ENCODE peak calls at places on chromosomes 1 and 21, in four cellular contexts. A, X, G and I are unnamed samples.

GRCh38 chr1:56799605-56800398 is 19.4 kb downstream of the FYB2 start:
- DNase-seq in A (no peak), X (no peak), G (no peak), I (no peak)

GRCh38 chr1:24828887-24829192 is 83.6 kb downstream of the CLIC4 start:
- DNase-seq in A (no peak), X (no peak), G (no peak), I (no peak)

GRCh38 chr1:199522936-199523335 is 504.6 kb upstream of the NR5A2 start:
- DNase-seq in A (no peak), X (no peak), G (no peak), I (no peak)

GRCh38 chr1:78048446-78048845 is 2.7 kb downstream of the GIPC2 start:
- DNase-seq in A (no peak), X (no peak), G (no peak), I (no peak)

GRCh38 chr1:55081188-55081904 is 42.0 kb downstream of the PCSK9 start:
- DNase-seq in A (no peak), X (no peak), G (no peak), I (no peak)

GRCh38 chr1:163048970-163049680 is 20.0 kb upstream of the RGS4 start:
- DNase-seq in A (no peak), X (no peak), G (no peak), I (no peak)

GRCh38 chr1:222054416-222054815 is 312.5 kb upstream of the DUSP10 start:
- DNase-seq in A (peak), X (no peak), G (no peak), I (no peak)

GRCh38 chr1:29686012-29686930 is 449.9 kb downstream of the PTPRU start:
- DNase-seq in A (no peak), X (no peak), G (no peak), I (no peak)

GRCh38 chr1:241356187-241356518 is 852 bp downstream of the RGS7 start:
- DNase-seq in A (no peak), X (no peak), G (no peak), I (no peak)

DNA sequence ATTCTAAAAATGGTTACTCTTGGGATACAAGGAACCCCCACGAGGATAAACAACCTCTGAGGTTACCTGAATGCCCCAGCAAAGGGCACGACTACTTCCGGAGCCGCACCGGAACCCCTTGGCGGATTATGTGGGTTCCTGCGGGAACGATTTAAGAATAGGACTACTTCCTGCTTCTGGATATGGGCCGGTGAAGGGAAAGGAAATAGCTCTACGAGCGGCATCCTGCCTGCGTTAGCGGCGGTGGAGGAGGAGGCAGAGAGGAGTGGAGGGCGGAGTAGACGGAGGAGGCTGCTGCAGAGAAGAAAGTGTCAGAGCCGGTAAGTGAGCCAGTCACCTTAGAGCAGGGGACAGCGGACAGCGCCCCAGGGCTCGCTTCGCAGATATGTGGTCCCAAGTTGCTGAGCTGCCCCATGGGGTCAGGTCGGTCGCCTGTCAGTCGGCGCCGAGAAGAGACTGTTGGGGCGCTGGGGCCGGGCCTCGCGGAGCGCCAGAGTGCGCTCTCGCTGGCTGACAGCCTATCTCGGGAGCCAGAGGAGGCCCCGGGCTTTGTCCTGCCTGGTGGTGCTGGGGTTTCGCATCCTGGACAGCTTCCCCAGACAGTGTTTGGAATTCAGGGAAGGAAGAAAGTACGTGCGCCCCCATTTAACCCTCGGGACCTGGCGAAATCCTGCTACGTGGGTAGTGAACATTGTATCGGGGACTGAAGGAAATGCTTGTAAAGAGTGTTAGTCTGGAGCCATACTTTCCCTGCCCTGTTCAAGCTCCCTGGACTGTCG is at the start of gene KLHL20:
- DNase-seq in A (peak), X (peak), G (peak), I (peak)
- TF ChIP-seq SPI1 in A (peak), X (no peak), G (no peak), I (no peak)

GRCh38 chr1:226688056-226688748 is 50.9 kb downstream of the ITPKB start:
- DNase-seq in A (no peak), X (no peak), G (no peak), I (no peak)
- TF ChIP-seq SPI1 in A (no peak), X (no peak), G (no peak), I (no peak)

DNA sequence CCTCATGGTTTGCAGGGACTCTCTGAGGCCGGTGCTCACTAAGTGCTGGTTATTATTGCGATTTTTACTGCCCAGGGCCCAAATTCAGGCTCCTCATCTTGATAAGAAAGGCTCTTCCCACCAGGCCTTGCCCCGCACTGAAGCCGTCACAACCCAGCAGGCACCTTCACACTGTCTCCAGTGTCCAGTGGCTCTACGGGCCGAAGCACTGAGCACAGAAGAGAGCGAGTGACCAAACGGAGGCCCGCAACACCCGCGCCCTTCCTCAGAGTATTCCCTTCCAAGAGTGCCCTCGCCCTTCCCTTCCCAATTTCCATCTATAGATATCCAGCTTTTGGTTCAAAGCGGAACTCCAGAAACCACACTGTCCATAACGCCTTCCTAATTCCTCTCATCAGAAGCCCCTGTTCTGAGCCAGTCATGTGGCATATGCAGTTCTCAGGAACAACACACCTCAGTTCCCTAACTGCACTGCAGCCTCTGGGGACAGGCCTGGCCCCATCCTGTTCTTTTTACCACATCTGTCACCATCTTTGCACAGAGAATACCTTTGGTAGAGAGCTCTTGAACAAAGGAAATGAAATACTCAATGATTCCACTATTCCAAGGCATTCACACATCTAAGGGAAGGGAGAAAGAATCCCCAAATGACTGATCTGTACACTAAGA is 15.1 kb downstream of the FALEC start:
- DNase-seq in A (no peak), X (no peak), G (no peak), I (no peak)
- TF ChIP-seq SPI1 in A (no peak), X (no peak), G (no peak), I (no peak)

DNA sequence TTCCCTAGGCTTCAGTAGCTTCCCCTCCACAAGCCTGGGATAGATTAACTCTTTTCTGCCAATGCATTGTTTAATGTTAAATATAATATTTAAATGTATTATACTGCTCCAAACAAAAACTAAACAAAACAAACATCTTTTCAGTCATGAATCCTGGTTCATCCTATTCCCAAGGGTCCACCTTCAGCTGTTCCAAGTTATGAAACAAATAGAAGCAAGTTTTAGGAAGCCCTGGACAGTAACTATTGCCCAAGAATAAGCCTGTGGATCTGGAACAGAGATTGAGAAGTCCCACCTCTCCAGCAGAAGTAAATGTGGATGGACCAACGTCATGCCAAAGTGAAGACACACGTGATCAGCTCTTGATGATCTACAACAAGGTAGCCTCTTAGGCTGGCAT is 408.1 kb downstream of the SETD4 start:
- DNase-seq in A (no peak), X (no peak), G (no peak), I (no peak)
- TF ChIP-seq SPI1 in A (no peak), X (no peak), G (no peak), I (no peak)

GRCh38 chr21:42002421-42002958 is 7.7 kb downstream of the ZBTB21 start:
- DNase-seq in A (no peak), X (no peak), G (peak), I (no peak)
- TF ChIP-seq SPI1 in A (no peak), X (no peak), G (no peak), I (no peak)

GRCh38 chr1:95133687-95134086 is 16.5 kb downstream of the TLCD4 start:
- DNase-seq in A (no peak), X (no peak), G (no peak), I (no peak)
- TF ChIP-seq SPI1 in A (no peak), X (no peak), G (no peak), I (no peak)

GRCh38 chr1:68178821-68179490 is 53.4 kb downstream of the WLS start:
- DNase-seq in A (no peak), X (no peak), G (peak), I (no peak)
- TF ChIP-seq SPI1 in A (no peak), X (no peak), G (no peak), I (no peak)

DNA sequence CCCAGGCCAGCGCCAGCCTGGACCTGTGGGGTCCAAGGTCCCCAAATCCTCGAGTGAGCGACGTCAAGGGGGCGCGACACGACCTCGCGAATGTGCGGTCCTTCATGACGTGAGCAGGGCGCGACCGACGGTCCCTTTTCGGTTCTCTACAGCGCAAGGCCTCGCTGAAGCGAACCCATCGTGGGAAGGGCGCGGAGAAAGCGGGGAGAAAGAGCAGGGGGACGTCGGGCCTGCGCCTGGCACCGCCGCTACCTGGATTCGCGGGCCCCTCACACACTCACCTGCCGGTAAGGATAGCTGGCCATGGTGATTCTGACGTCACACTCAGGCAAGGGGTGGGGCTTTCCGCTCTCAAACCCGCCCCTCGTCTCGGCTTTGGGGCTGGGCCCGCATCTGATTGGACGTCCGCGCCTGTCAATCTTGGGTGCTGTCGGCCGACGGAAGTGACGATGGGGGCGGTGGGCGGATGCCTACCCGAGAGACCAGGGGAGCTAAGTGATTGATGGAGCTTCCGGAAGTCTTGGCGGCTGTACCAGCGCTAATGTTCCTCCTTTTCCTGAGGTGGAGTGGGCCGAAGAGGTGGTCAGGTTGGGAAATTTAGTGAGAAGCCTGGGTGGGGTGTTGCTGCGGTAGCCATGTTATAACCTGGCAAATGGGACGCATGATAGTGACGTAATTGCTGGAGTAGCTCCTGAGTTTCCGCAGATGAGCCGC is at the start of gene PEF1:
- DNase-seq in A (peak), X (peak), G (peak), I (peak)
- TF ChIP-seq SPI1 in A (no peak), X (no peak), G (peak), I (no peak)

GRCh38 chr1:183493540-183494245 is 21.4 kb downstream of the SMG7 start:
- DNase-seq in A (no peak), X (peak), G (no peak), I (no peak)
- TF ChIP-seq SPI1 in A (no peak), X (no peak), G (no peak), I (no peak)

GRCh38 chr1:68321084-68321685 is 88.9 kb upstream of the WLS start:
- DNase-seq in A (peak), X (peak), G (no peak), I (no peak)

GRCh38 chr1:68324316-68324715 is 92.0 kb upstream of the WLS start:
- DNase-seq in A (no peak), X (no peak), G (no peak), I (no peak)

GRCh38 chr1:68322096-68322495 is 89.8 kb upstream of the WLS start:
- DNase-seq in A (no peak), X (no peak), G (no peak), I (no peak)

GRCh38 chr1:68320349-68320748 is 88.0 kb upstream of the WLS start:
- DNase-seq in A (no peak), X (no peak), G (no peak), I (no peak)

DNA sequence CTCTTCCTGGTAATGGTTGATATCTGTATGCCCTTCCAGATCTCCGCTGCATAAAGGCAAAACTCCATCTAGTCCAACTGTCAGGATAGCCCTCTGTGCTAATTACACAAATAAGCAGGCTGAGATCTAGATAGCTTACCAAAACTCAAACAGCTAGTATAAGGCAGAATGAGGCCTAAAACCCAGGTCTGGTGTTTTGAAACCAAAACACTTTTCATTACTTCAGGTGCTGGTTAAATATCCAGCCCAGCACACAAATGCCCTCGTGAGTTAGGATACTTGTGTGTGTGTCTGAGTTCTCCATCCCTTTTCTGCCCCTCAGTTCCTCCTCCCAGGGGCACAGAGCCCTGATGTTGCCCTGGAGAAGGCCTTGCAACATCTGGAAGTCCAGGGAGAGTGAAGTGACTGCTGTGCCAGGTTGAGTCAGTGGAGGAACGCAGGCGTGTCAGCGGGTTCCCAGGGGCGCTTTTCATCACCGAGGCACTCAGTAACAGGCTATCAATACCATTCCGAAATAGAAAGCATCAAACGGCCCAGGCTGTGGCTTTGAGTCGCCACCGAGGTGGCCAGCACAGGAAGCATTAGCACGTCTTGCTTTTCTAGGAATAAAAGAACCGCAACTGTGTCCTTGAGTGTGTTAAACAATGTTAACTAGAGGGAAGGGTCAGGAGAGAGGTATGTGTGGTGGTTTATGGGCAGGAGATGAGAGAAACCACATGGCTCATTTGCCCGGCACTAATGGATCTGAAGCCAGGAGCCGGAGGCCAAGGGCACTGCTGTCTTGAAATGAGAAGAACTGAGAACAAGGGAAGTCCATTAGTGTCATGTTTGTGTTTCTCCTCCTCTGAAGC is 90.7 kb upstream of the WLS start:
- DNase-seq in A (no peak), X (no peak), G (no peak), I (no peak)
- TF ChIP-seq SPI1 in A (no peak), X (no peak), G (no peak), I (no peak)